ENCODE peak calls at places on chromosomes 16 and 17, in nine cellular contexts. Q is HuH-7; O is left colon; E is fibroblast of villous mesenchyme; D is mesothelial cell of epicardium; Z is thoracic aorta; X is GM23248; I is activated naive CD8-positive, alpha-beta T cell treated with anti-CD3 and anti-CD28 coated beads for 36 hours; B is AG10803. P is an unnamed sample.

GRCh38 chr17:43854498-43854897 is 7.5 kb downstream of the CD300LG start:
- DNase-seq in Q (no peak), O (no peak), E (no peak), D (no peak), Z (no peak), X (no peak), I (no peak), B (no peak), P (no peak)

GRCh38 chr17:71440513-71440912 is 680.3 kb upstream of the SOX9 start:
- DNase-seq in Q (no peak), O (no peak), E (peak; percentile 45), D (no peak), Z (no peak), X (no peak), I (no peak), B (no peak), P (no peak)

GRCh38 chr16:1125471-1125870 is 27.4 kb upstream of the CACNA1H start:
- DNase-seq in Q (no peak), O (peak; percentile 29), E (peak; percentile 45), D (no peak), Z (no peak), X (peak; percentile 77), I (peak; percentile 55), B (peak; percentile 6), P (no peak)

GRCh38 chr16:69407702-69408323 is 16.6 kb upstream of the CYB5B start:
- DNase-seq in Q (no peak), O (no peak), E (no peak), D (no peak), Z (no peak), X (no peak), I (no peak), B (no peak), P (no peak)

GRCh38 chr16:88468289-88469129 is 15.4 kb downstream of the ZFPM1 start:
- DNase-seq in Q (peak; percentile 99), O (no peak), E (peak; percentile 64), D (no peak), Z (no peak), X (peak; percentile 41), I (peak; percentile 30), B (no peak), P (no peak)

GRCh38 chr17:77404812-77405581 is 264.2 kb downstream of the SEC14L1 start:
- DNase-seq in Q (no peak), O (peak; percentile 57), E (no peak), D (no peak), Z (no peak), X (peak; percentile 88), I (peak; percentile 85), B (peak; percentile 83), P (no peak)

GRCh38 chr17:151886-152859 is 14.8 kb downstream of the SCGB1C2 start:
- DNase-seq in Q (no peak), O (no peak), E (no peak), D (no peak), Z (no peak), X (peak; percentile 45), I (no peak), B (no peak), P (no peak)

GRCh38 chr16:3920206-3920605 is 39.7 kb upstream of the CREBBP start:
- DNase-seq in Q (no peak), O (no peak), E (no peak), D (no peak), Z (no peak), X (no peak), I (no peak), B (no peak), P (no peak)

GRCh38 chr16:56628486-56629035 is 3.0 kb downstream of the MT1E start:
- DNase-seq in Q (no peak), O (no peak), E (no peak), D (no peak), Z (no peak), X (peak; percentile 37), I (no peak), B (peak; percentile 14), P (no peak)

GRCh38 chr17:59652119-59652518 is 32.4 kb downstream of the CLTC start:
- DNase-seq in Q (no peak), O (no peak), E (peak; percentile 59), D (no peak), Z (no peak), X (peak; percentile 85), I (no peak), B (peak; percentile 79), P (no peak)

GRCh38 chr17:21252875-21253645 is at the start of gene NATD1:
- DNase-seq in Q (peak; percentile 75), O (peak; percentile 89), E (peak; percentile 87), D (peak; percentile 59), Z (peak; percentile 64), X (peak; percentile 93), I (peak; percentile 68), B (peak; percentile 81), P (peak; percentile 85)

GRCh38 chr16:79598341-79599181 is 2.0 kb downstream of the MAF start:
- DNase-seq in Q (peak; percentile 69), O (peak; percentile 36), E (peak; percentile 44), D (no peak), Z (peak; percentile 16), X (peak; percentile 12), I (no peak), B (peak; percentile 30), P (peak; percentile 44)

GRCh38 chr17:19939993-19940721 is 37.5 kb downstream of the AKAP10 start:
- DNase-seq in Q (no peak), O (no peak), E (no peak), D (no peak), Z (no peak), X (peak; percentile 24), I (no peak), B (peak; percentile 52), P (no peak)

GRCh38 chr17:48738803-48739526 is 10.4 kb upstream of the HOXB13 start:
- DNase-seq in Q (no peak), O (no peak), E (no peak), D (no peak), Z (no peak), X (no peak), I (no peak), B (no peak), P (no peak)

GRCh38 chr17:55023626-55024025 is 55.1 kb downstream of the STXBP4 start:
- DNase-seq in Q (no peak), O (no peak), E (peak; percentile 7), D (no peak), Z (no peak), X (no peak), I (no peak), B (no peak), P (no peak)

GRCh38 chr17:11736613-11737289 is 138.5 kb downstream of the DNAH9 start:
- DNase-seq in Q (no peak), O (no peak), E (no peak), D (no peak), Z (no peak), X (no peak), I (no peak), B (no peak), P (no peak)

GRCh38 chr17:56292010-56292409 is 138.7 kb downstream of the ANKFN1 start:
- DNase-seq in Q (no peak), O (no peak), E (peak; percentile 6), D (no peak), Z (no peak), X (peak; percentile 93), I (no peak), B (peak; percentile 76), P (no peak)

GRCh38 chr17:74117999-74118421 is 85.5 kb upstream of the RPL38 start:
- DNase-seq in Q (no peak), O (no peak), E (no peak), D (no peak), Z (no peak), X (no peak), I (no peak), B (no peak), P (no peak)

GRCh38 chr16:85423631-85424030 is 189.5 kb upstream of the GSE1 start:
- DNase-seq in Q (no peak), O (peak; percentile 5), E (no peak), D (peak; percentile 17), Z (no peak), X (no peak), I (no peak), B (no peak), P (no peak)

GRCh38 chr16:14427371-14427948 is 202.6 kb downstream of the PARN start:
- DNase-seq in Q (no peak), O (no peak), E (no peak), D (no peak), Z (no peak), X (peak; percentile 13), I (no peak), B (peak; percentile 29), P (no peak)

GRCh38 chr17:68329331-68329730 is 38.0 kb downstream of the ARSG start:
- DNase-seq in Q (no peak), O (no peak), E (no peak), D (no peak), Z (no peak), X (no peak), I (no peak), B (no peak), P (no peak)

GRCh38 chr16:85061566-85061965 is 34.0 kb downstream of the KIAA0513 start:
- DNase-seq in Q (no peak), O (peak; percentile 31), E (no peak), D (no peak), Z (no peak), X (no peak), I (no peak), B (no peak), P (no peak)

GRCh38 chr17:48374650-48375230 is 55.3 kb downstream of the SKAP1 start:
- DNase-seq in Q (peak; percentile 64), O (peak; percentile 49), E (peak; percentile 4), D (no peak), Z (no peak), X (peak; percentile 5), I (peak; percentile 16), B (no peak), P (peak; percentile 12)

GRCh38 chr17:34527908-34528470 is 51.4 kb upstream of the TMEM132E start:
- DNase-seq in Q (peak; percentile 18), O (no peak), E (no peak), D (no peak), Z (no peak), X (no peak), I (no peak), B (no peak), P (no peak)

GRCh38 chr17:6642592-6642991 is 1.7 kb downstream of the TXNDC17 start:
- DNase-seq in Q (no peak), O (no peak), E (no peak), D (no peak), Z (no peak), X (peak; percentile 47), I (no peak), B (peak; percentile 29), P (no peak)

GRCh38 chr17:78883533-78884131 is 19.4 kb downstream of the CEP295NL start:
- DNase-seq in Q (peak; percentile 47), O (peak; percentile 43), E (peak; percentile 98), D (no peak), Z (peak; percentile 38), X (peak; percentile 96), I (no peak), B (peak; percentile 97), P (peak; percentile 83)

P was measured in tibial nerve.